ENCODE peak calls at places on chromosome 19, in nine cellular contexts. One of them, this sample, is unnamed.

GRCh38 chr19:1956868-1957492 is 16.0 kb downstream of the CSNK1G2 start:
- DNase-seq in left lung: peak; percentile 72
- DNase-seq in AG04450: no peak
- DNase-seq in epithelial cell of esophagus: no peak
- DNase-seq in tibial nerve: no peak
- DNase-seq in bronchial epithelial cell: no peak
- DNase-seq in SK-N-MC: no peak
- DNase-seq in NT2/D1: no peak
- DNase-seq in BE2C: no peak
- DNase-seq in this sample: no peak

GRCh38 chr19:15701757-15702589 is 25.9 kb upstream of the OR10H2 start:
- DNase-seq in left lung: no peak
- DNase-seq in BE2C: no peak
- DNase-seq in SK-N-MC: no peak
- DNase-seq in bronchial epithelial cell: peak; percentile 39
- DNase-seq in tibial nerve: no peak
- DNase-seq in NT2/D1: no peak
- DNase-seq in AG04450: no peak
- DNase-seq in epithelial cell of esophagus: peak; percentile 49
- DNase-seq in this sample: no peak

GRCh38 chr19:30344446-30345425 is 27.4 kb upstream of the ZNF536 start:
- DNase-seq in left lung: no peak
- DNase-seq in epithelial cell of esophagus: no peak
- DNase-seq in tibial nerve: no peak
- DNase-seq in NT2/D1: no peak
- DNase-seq in BE2C: peak; percentile 32
- DNase-seq in bronchial epithelial cell: peak; percentile 0
- DNase-seq in SK-N-MC: no peak
- DNase-seq in AG04450: no peak
- DNase-seq in this sample: no peak

GRCh38 chr19:42176649-42176989 is 40.9 kb downstream of the DEDD2 start:
- DNase-seq in left lung: no peak
- DNase-seq in epithelial cell of esophagus: no peak
- DNase-seq in AG04450: no peak
- DNase-seq in NT2/D1: no peak
- DNase-seq in BE2C: no peak
- DNase-seq in bronchial epithelial cell: no peak
- DNase-seq in SK-N-MC: no peak
- DNase-seq in tibial nerve: no peak
- DNase-seq in this sample: no peak

GRCh38 chr19:39401549-39402416 is 4.9 kb upstream of the ZFP36 start:
- DNase-seq in tibial nerve: no peak
- DNase-seq in AG04450: no peak
- DNase-seq in epithelial cell of esophagus: peak; percentile 98
- DNase-seq in bronchial epithelial cell: peak; percentile 97
- DNase-seq in NT2/D1: no peak
- DNase-seq in left lung: no peak
- DNase-seq in SK-N-MC: no peak
- DNase-seq in BE2C: peak; percentile 38
- DNase-seq in this sample: peak; percentile 75

GRCh38 chr19:58355891-58356235 is 2.6 kb upstream of the A1BG start:
- DNase-seq in left lung: peak; percentile 70
- DNase-seq in tibial nerve: no peak
- DNase-seq in BE2C: no peak
- DNase-seq in epithelial cell of esophagus: no peak
- DNase-seq in AG04450: no peak
- DNase-seq in SK-N-MC: no peak
- DNase-seq in NT2/D1: no peak
- DNase-seq in bronchial epithelial cell: no peak
- DNase-seq in this sample: no peak

GRCh38 chr19:51342631-51343569 is 961 bp upstream of the VSIG10L start:
- DNase-seq in BE2C: no peak
- DNase-seq in epithelial cell of esophagus: no peak
- DNase-seq in bronchial epithelial cell: no peak
- DNase-seq in NT2/D1: no peak
- DNase-seq in AG04450: no peak
- DNase-seq in SK-N-MC: no peak
- DNase-seq in left lung: no peak
- DNase-seq in tibial nerve: no peak
- DNase-seq in this sample: no peak

GRCh38 chr19:15456871-15457700 is 7.3 kb downstream of the RASAL3 start:
- DNase-seq in NT2/D1: peak; percentile 48
- DNase-seq in SK-N-MC: no peak
- DNase-seq in bronchial epithelial cell: peak; percentile 19
- DNase-seq in BE2C: no peak
- DNase-seq in epithelial cell of esophagus: peak; percentile 39
- DNase-seq in tibial nerve: no peak
- DNase-seq in AG04450: no peak
- DNase-seq in left lung: peak; percentile 67
- DNase-seq in this sample: no peak

GRCh38 chr19:1063030-1063908 is 3.7 kb upstream of the ARHGAP45 start:
- DNase-seq in SK-N-MC: no peak
- DNase-seq in BE2C: peak; percentile 43
- DNase-seq in epithelial cell of esophagus: peak; percentile 36
- DNase-seq in left lung: peak; percentile 85
- DNase-seq in NT2/D1: no peak
- DNase-seq in AG04450: no peak
- DNase-seq in bronchial epithelial cell: no peak
- DNase-seq in tibial nerve: no peak
- DNase-seq in this sample: peak; percentile 79

GRCh38 chr19:623974-624373 is 9.4 kb downstream of the POLRMT start:
- DNase-seq in bronchial epithelial cell: no peak
- DNase-seq in BE2C: peak; percentile 53
- DNase-seq in epithelial cell of esophagus: no peak
- DNase-seq in left lung: no peak
- DNase-seq in NT2/D1: no peak
- DNase-seq in AG04450: peak; percentile 43
- DNase-seq in SK-N-MC: no peak
- DNase-seq in tibial nerve: peak; percentile 79
- DNase-seq in this sample: no peak

GRCh38 chr19:9836021-9836420 is 903 bp downstream of the PIN1 start:
- DNase-seq in bronchial epithelial cell: no peak
- DNase-seq in left lung: no peak
- DNase-seq in BE2C: no peak
- DNase-seq in SK-N-MC: no peak
- DNase-seq in tibial nerve: no peak
- DNase-seq in epithelial cell of esophagus: peak; percentile 20
- DNase-seq in NT2/D1: no peak
- DNase-seq in AG04450: no peak
- DNase-seq in this sample: no peak
- H3K4me3 ChIP-seq in bronchial epithelial cell: peak overlapping the region; percentile 87
- H3K4me3 ChIP-seq in left lung: peak overlapping the region; percentile 99
- H3K4me3 ChIP-seq in BE2C: peak overlapping the region; percentile 92
- H3K4me3 ChIP-seq in SK-N-MC: peak overlapping the region; percentile 86
- H3K4me3 ChIP-seq in tibial nerve: peak overlapping the region; percentile 91
- H3K4me3 ChIP-seq in epithelial cell of esophagus: peak overlapping the region; percentile 83
- H3K4me3 ChIP-seq in NT2/D1: peak overlapping the region; percentile 76
- H3K4me3 ChIP-seq in AG04450: peak overlapping the region; percentile 84
- H3K4me3 ChIP-seq in this sample: peak overlapping the region; percentile 92

DNA sequence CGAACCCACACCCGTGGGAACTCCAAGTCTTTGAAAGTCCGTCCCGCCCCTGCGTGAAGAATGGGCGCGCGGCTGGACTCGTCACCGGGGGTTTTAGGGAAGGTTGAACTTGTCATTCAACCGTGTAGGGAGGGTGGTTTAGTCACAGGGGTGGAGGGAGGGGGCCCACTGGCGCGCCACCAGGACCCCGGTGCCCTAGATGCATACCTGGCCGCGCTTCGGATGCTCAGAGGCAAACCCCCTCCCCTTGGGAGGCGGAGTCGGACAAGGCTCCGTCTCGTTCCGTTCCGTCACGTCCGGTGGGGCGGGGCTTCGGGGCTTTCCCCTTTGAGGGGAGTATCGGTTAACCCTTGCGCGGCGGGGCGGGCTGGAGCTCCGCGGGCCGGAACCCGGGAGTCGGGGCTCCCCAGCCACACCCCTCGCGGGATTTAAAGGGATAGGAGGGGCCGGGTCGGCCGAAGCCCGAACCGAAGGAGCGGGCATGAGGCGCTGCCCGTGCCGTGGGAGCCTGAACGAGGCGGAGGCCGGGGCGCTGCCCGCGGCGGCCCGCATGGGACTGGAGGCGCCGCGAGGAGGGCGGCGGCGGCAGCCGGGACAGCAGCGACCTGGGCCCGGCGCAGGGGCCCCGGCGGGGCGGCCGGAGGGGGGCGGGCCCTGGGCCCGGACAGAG is at the start of the genes COQ8B and ITPKC:
- DNase-seq in tibial nerve: peak; percentile 100
- DNase-seq in bronchial epithelial cell: peak; percentile 93
- DNase-seq in epithelial cell of esophagus: peak; percentile 99
- DNase-seq in left lung: peak; percentile 100
- DNase-seq in SK-N-MC: peak; percentile 61
- DNase-seq in BE2C: peak; percentile 100
- DNase-seq in NT2/D1: peak; percentile 86
- DNase-seq in AG04450: peak; percentile 91
- DNase-seq in this sample: peak; percentile 95
- H3K4me3 ChIP-seq in tibial nerve: peak within 1 kb of the TSS; percentile 73
- H3K4me3 ChIP-seq in bronchial epithelial cell: peak within 1 kb of the TSS; percentile 99
- H3K4me3 ChIP-seq in epithelial cell of esophagus: peak within 1 kb of the TSS; percentile 99
- H3K4me3 ChIP-seq in left lung: peak within 1 kb of the TSS; percentile 61
- H3K4me3 ChIP-seq in SK-N-MC: peak within 1 kb of the TSS; percentile 99
- H3K4me3 ChIP-seq in BE2C: peak within 1 kb of the TSS; percentile 84
- H3K4me3 ChIP-seq in NT2/D1: peak within 1 kb of the TSS; percentile 87
- H3K4me3 ChIP-seq in AG04450: peak within 1 kb of the TSS; percentile 89
- H3K4me3 ChIP-seq in this sample: peak within 1 kb of the TSS; percentile 82

DNA sequence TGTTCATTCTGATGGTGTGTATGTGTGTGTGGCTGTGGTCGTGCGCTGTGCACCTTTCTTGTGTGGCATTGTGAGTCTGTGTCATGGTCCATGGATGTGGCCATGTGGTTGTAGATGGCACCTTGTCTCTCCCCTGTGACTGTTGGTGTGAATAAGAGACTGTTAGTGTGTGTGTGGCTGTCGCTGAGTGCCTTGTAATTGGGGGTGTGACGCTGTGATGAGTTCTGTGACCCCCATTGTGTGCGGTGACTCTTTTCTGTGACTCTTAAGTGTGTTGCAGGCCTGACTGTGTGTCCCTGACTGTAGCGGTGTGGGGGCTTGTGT is 804 bp downstream of the PLPPR2 start:
- DNase-seq in NT2/D1: no peak
- DNase-seq in bronchial epithelial cell: no peak
- DNase-seq in BE2C: no peak
- DNase-seq in left lung: no peak
- DNase-seq in SK-N-MC: no peak
- DNase-seq in AG04450: no peak
- DNase-seq in tibial nerve: no peak
- DNase-seq in epithelial cell of esophagus: no peak
- DNase-seq in this sample: no peak
- H3K4me3 ChIP-seq in NT2/D1: peak overlapping the region; percentile 36
- H3K4me3 ChIP-seq in bronchial epithelial cell: peak overlapping the region; percentile 46
- H3K4me3 ChIP-seq in BE2C: peak overlapping the region; percentile 59
- H3K4me3 ChIP-seq in left lung: peak overlapping the region; percentile 44
- H3K4me3 ChIP-seq in SK-N-MC: peak overlapping the region; percentile 84
- H3K4me3 ChIP-seq in AG04450: peak overlapping the region; percentile 81
- H3K4me3 ChIP-seq in tibial nerve: peak overlapping the region; percentile 67
- H3K4me3 ChIP-seq in epithelial cell of esophagus: peak overlapping the region; percentile 63
- H3K4me3 ChIP-seq in this sample: no peak overlapping the region

GRCh38 chr19:23002690-23003422 is at the start of gene ZNF728:
- DNase-seq in NT2/D1: peak; percentile 46
- DNase-seq in bronchial epithelial cell: no peak
- DNase-seq in left lung: peak; percentile 65
- DNase-seq in tibial nerve: peak; percentile 29
- DNase-seq in epithelial cell of esophagus: no peak
- DNase-seq in BE2C: peak; percentile 22
- DNase-seq in AG04450: no peak
- DNase-seq in SK-N-MC: no peak
- DNase-seq in this sample: no peak
- H3K4me3 ChIP-seq in NT2/D1: no peak within 1 kb of the TSS
- H3K4me3 ChIP-seq in bronchial epithelial cell: no peak within 1 kb of the TSS
- H3K4me3 ChIP-seq in left lung: no peak within 1 kb of the TSS
- H3K4me3 ChIP-seq in tibial nerve: peak within 1 kb of the TSS; percentile 18
- H3K4me3 ChIP-seq in epithelial cell of esophagus: no peak within 1 kb of the TSS
- H3K4me3 ChIP-seq in BE2C: no peak within 1 kb of the TSS
- H3K4me3 ChIP-seq in AG04450: no peak within 1 kb of the TSS
- H3K4me3 ChIP-seq in SK-N-MC: no peak within 1 kb of the TSS
- H3K4me3 ChIP-seq in this sample: no peak within 1 kb of the TSS

GRCh38 chr19:56537442-56537841 is 1.3 kb upstream of the ZFP28 start:
- DNase-seq in epithelial cell of esophagus: no peak
- DNase-seq in bronchial epithelial cell: no peak
- DNase-seq in tibial nerve: no peak
- DNase-seq in BE2C: no peak
- DNase-seq in SK-N-MC: no peak
- DNase-seq in AG04450: no peak
- DNase-seq in NT2/D1: no peak
- DNase-seq in left lung: no peak
- DNase-seq in this sample: no peak
- H3K4me3 ChIP-seq in epithelial cell of esophagus: peak overlapping the region; percentile 72
- H3K4me3 ChIP-seq in bronchial epithelial cell: no peak overlapping the region
- H3K4me3 ChIP-seq in tibial nerve: no peak overlapping the region
- H3K4me3 ChIP-seq in BE2C: no peak overlapping the region
- H3K4me3 ChIP-seq in SK-N-MC: peak overlapping the region; percentile 95
- H3K4me3 ChIP-seq in AG04450: peak overlapping the region; percentile 83
- H3K4me3 ChIP-seq in NT2/D1: no peak overlapping the region
- H3K4me3 ChIP-seq in left lung: no peak overlapping the region
- H3K4me3 ChIP-seq in this sample: no peak overlapping the region

GRCh38 chr19:48799358-48800300 is 11.2 kb downstream of the BCAT2 start:
- DNase-seq in epithelial cell of esophagus: no peak
- DNase-seq in bronchial epithelial cell: no peak
- DNase-seq in tibial nerve: no peak
- DNase-seq in SK-N-MC: no peak
- DNase-seq in NT2/D1: no peak
- DNase-seq in BE2C: no peak
- DNase-seq in left lung: peak; percentile 73
- DNase-seq in AG04450: no peak
- DNase-seq in this sample: no peak

GRCh38 chr19:48805452-48805851 is 5.4 kb downstream of the BCAT2 start:
- DNase-seq in left lung: no peak
- DNase-seq in tibial nerve: no peak
- DNase-seq in bronchial epithelial cell: no peak
- DNase-seq in epithelial cell of esophagus: no peak
- DNase-seq in SK-N-MC: no peak
- DNase-seq in NT2/D1: no peak
- DNase-seq in BE2C: no peak
- DNase-seq in AG04450: no peak
- DNase-seq in this sample: no peak

GRCh38 chr19:48798937-48799336 is 11.9 kb downstream of the BCAT2 start:
- DNase-seq in BE2C: no peak
- DNase-seq in epithelial cell of esophagus: peak; percentile 24
- DNase-seq in left lung: peak; percentile 38
- DNase-seq in NT2/D1: no peak
- DNase-seq in bronchial epithelial cell: peak; percentile 26
- DNase-seq in SK-N-MC: no peak
- DNase-seq in tibial nerve: no peak
- DNase-seq in AG04450: no peak
- DNase-seq in this sample: no peak

GRCh38 chr19:48804496-48804895 is 6.3 kb downstream of the BCAT2 start:
- DNase-seq in epithelial cell of esophagus: no peak
- DNase-seq in SK-N-MC: no peak
- DNase-seq in bronchial epithelial cell: no peak
- DNase-seq in AG04450: no peak
- DNase-seq in BE2C: no peak
- DNase-seq in tibial nerve: no peak
- DNase-seq in left lung: peak; percentile 46
- DNase-seq in NT2/D1: no peak
- DNase-seq in this sample: no peak

GRCh38 chr19:48802623-48803022 is 8.2 kb downstream of the BCAT2 start:
- DNase-seq in left lung: peak; percentile 2
- DNase-seq in epithelial cell of esophagus: no peak
- DNase-seq in AG04450: no peak
- DNase-seq in NT2/D1: no peak
- DNase-seq in tibial nerve: no peak
- DNase-seq in BE2C: no peak
- DNase-seq in SK-N-MC: no peak
- DNase-seq in bronchial epithelial cell: no peak
- DNase-seq in this sample: no peak
- H3K4me3 ChIP-seq in left lung: no peak overlapping the region
- H3K4me3 ChIP-seq in epithelial cell of esophagus: no peak overlapping the region
- H3K4me3 ChIP-seq in AG04450: no peak overlapping the region
- H3K4me3 ChIP-seq in NT2/D1: no peak overlapping the region
- H3K4me3 ChIP-seq in tibial nerve: no peak overlapping the region
- H3K4me3 ChIP-seq in BE2C: no peak overlapping the region
- H3K4me3 ChIP-seq in SK-N-MC: no peak overlapping the region
- H3K4me3 ChIP-seq in bronchial epithelial cell: no peak overlapping the region
- H3K4me3 ChIP-seq in this sample: no peak overlapping the region

This sample was measured in GM06990.